ENCODE peak calls at places on chromosomes 2 and 18, in six cellular contexts. One of them, this sample, is unnamed.

GRCh38 chr2:16311521-16312440 is 353.9 kb downstream of the CYRIA start:
- DNase-seq in psoas muscle: no peak
- DNase-seq in astrocyte of the cerebellum: no peak
- DNase-seq in GM12878: no peak
- DNase-seq in mammary epithelial cell: no peak
- DNase-seq in tibial artery: no peak
- DNase-seq in this sample: no peak

GRCh38 chr2:26472821-26473655 is 4.9 kb downstream of the OTOF start:
- DNase-seq in tibial artery: no peak
- DNase-seq in GM12878: no peak
- DNase-seq in psoas muscle: peak
- DNase-seq in astrocyte of the cerebellum: no peak
- DNase-seq in mammary epithelial cell: no peak
- DNase-seq in this sample: no peak

GRCh38 chr2:176432439-176432838 is 163.2 kb downstream of the MTX2 start:
- DNase-seq in psoas muscle: no peak
- DNase-seq in astrocyte of the cerebellum: no peak
- DNase-seq in GM12878: no peak
- DNase-seq in mammary epithelial cell: peak
- DNase-seq in tibial artery: no peak
- DNase-seq in this sample: no peak

GRCh38 chr2:195318440-195319111 is 338.4 kb upstream of the SLC39A10 start:
- DNase-seq in GM12878: no peak
- DNase-seq in mammary epithelial cell: peak
- DNase-seq in astrocyte of the cerebellum: peak
- DNase-seq in tibial artery: no peak
- DNase-seq in psoas muscle: no peak
- DNase-seq in this sample: no peak

GRCh38 chr2:117308861-117309770 is 505.4 kb upstream of the DDX18 start:
- DNase-seq in psoas muscle: no peak
- DNase-seq in astrocyte of the cerebellum: no peak
- DNase-seq in mammary epithelial cell: no peak
- DNase-seq in GM12878: no peak
- DNase-seq in tibial artery: no peak
- DNase-seq in this sample: no peak

GRCh38 chr2:121186261-121186660 is 98.7 kb downstream of the TFCP2L1 start:
- DNase-seq in astrocyte of the cerebellum: no peak
- DNase-seq in tibial artery: peak
- DNase-seq in mammary epithelial cell: no peak
- DNase-seq in psoas muscle: no peak
- DNase-seq in GM12878: no peak
- DNase-seq in this sample: no peak

GRCh38 chr2:97905294-97905693 is 90.5 kb downstream of the TMEM131 start:
- DNase-seq in mammary epithelial cell: no peak
- DNase-seq in astrocyte of the cerebellum: no peak
- DNase-seq in GM12878: no peak
- DNase-seq in tibial artery: no peak
- DNase-seq in psoas muscle: no peak
- DNase-seq in this sample: no peak

GRCh38 chr2:48343154-48343553 is 186.8 kb upstream of the STON1 start:
- DNase-seq in mammary epithelial cell: no peak
- DNase-seq in GM12878: no peak
- DNase-seq in tibial artery: no peak
- DNase-seq in psoas muscle: no peak
- DNase-seq in astrocyte of the cerebellum: no peak
- DNase-seq in this sample: no peak

GRCh38 chr2:24825883-24826800 is 32.9 kb downstream of the CENPO start:
- DNase-seq in tibial artery: peak
- DNase-seq in GM12878: no peak
- DNase-seq in psoas muscle: no peak
- DNase-seq in mammary epithelial cell: no peak
- DNase-seq in astrocyte of the cerebellum: no peak
- DNase-seq in this sample: no peak

GRCh38 chr2:73283545-73284295 is 558 bp downstream of the FBXO41 start:
- DNase-seq in GM12878: no peak
- DNase-seq in astrocyte of the cerebellum: no peak
- DNase-seq in mammary epithelial cell: no peak
- DNase-seq in psoas muscle: no peak
- DNase-seq in tibial artery: peak
- DNase-seq in this sample: no peak

GRCh38 chr2:65778126-65778525 is 345.7 kb upstream of the SPRED2 start:
- DNase-seq in psoas muscle: no peak
- DNase-seq in GM12878: no peak
- DNase-seq in tibial artery: no peak
- DNase-seq in mammary epithelial cell: peak
- DNase-seq in astrocyte of the cerebellum: no peak
- DNase-seq in this sample: no peak

GRCh38 chr2:40412456-40412855 is 39.4 kb downstream of the SLC8A1 start:
- DNase-seq in GM12878: no peak
- DNase-seq in mammary epithelial cell: peak
- DNase-seq in tibial artery: no peak
- DNase-seq in astrocyte of the cerebellum: no peak
- DNase-seq in psoas muscle: no peak
- DNase-seq in this sample: no peak

GRCh38 chr18:42174909-42175308 is 219.9 kb downstream of the PIK3C3 start:
- DNase-seq in mammary epithelial cell: peak
- DNase-seq in astrocyte of the cerebellum: no peak
- DNase-seq in tibial artery: no peak
- DNase-seq in GM12878: no peak
- DNase-seq in psoas muscle: no peak
- DNase-seq in this sample: no peak

GRCh38 chr2:105256431-105257047 is 15.0 kb downstream of the GPR45 start:
- DNase-seq in psoas muscle: no peak
- DNase-seq in mammary epithelial cell: no peak
- DNase-seq in tibial artery: no peak
- DNase-seq in GM12878: no peak
- DNase-seq in astrocyte of the cerebellum: no peak
- DNase-seq in this sample: no peak

GRCh38 chr2:58655152-58655551 is 414.0 kb upstream of the FANCL start:
- DNase-seq in GM12878: no peak
- DNase-seq in tibial artery: no peak
- DNase-seq in mammary epithelial cell: no peak
- DNase-seq in astrocyte of the cerebellum: no peak
- DNase-seq in psoas muscle: no peak
- DNase-seq in this sample: no peak

GRCh38 chr18:54877076-54877475 is 48.8 kb downstream of the RAB27B start:
- DNase-seq in tibial artery: no peak
- DNase-seq in GM12878: no peak
- DNase-seq in psoas muscle: no peak
- DNase-seq in mammary epithelial cell: no peak
- DNase-seq in astrocyte of the cerebellum: no peak
- DNase-seq in this sample: no peak

GRCh38 chr2:14828223-14828622 is 195.7 kb downstream of the LRATD1 start:
- DNase-seq in mammary epithelial cell: no peak
- DNase-seq in psoas muscle: no peak
- DNase-seq in astrocyte of the cerebellum: no peak
- DNase-seq in tibial artery: no peak
- DNase-seq in GM12878: no peak
- DNase-seq in this sample: no peak

GRCh38 chr2:14826518-14826917 is 194.0 kb downstream of the LRATD1 start:
- DNase-seq in astrocyte of the cerebellum: no peak
- DNase-seq in mammary epithelial cell: peak
- DNase-seq in tibial artery: no peak
- DNase-seq in GM12878: no peak
- DNase-seq in psoas muscle: no peak
- DNase-seq in this sample: no peak

GRCh38 chr2:14827226-14828023 is 194.9 kb downstream of the LRATD1 start:
- DNase-seq in tibial artery: no peak
- DNase-seq in astrocyte of the cerebellum: no peak
- DNase-seq in psoas muscle: no peak
- DNase-seq in mammary epithelial cell: peak
- DNase-seq in GM12878: no peak
- DNase-seq in this sample: no peak

DNA sequence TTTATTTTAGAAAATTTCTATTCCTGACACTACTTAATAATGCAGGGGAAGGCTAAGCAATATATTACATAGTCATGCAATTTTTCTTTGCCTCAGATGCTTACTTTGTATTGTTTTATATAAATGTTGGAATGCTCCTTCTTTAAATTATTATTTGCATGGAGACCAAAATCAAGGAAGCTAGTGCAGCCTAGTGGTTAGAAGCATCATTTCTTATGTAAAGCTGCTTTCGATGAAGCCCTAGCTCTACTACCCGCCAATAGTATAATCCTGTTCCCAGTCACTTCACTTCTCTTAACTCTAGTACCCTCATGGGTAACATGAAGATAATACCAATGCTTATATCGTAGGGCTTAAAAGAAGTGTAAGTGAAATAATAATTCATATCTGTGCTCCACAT is 198.9 kb downstream of the LRATD1 start:
- DNase-seq in psoas muscle: no peak
- DNase-seq in astrocyte of the cerebellum: no peak
- DNase-seq in mammary epithelial cell: peak
- DNase-seq in GM12878: no peak
- DNase-seq in tibial artery: no peak
- DNase-seq in this sample: no peak
- TF ChIP-seq CTCF in psoas muscle: no peak
- TF ChIP-seq CTCF in astrocyte of the cerebellum: no peak
- TF ChIP-seq CTCF in mammary epithelial cell: peak
- TF ChIP-seq CTCF in GM12878: no peak
- TF ChIP-seq CTCF in tibial artery: no peak
- TF ChIP-seq CTCF in this sample: no peak

GRCh38 chr18:8960740-8961657 is 141.5 kb upstream of the NDUFV2 start:
- DNase-seq in mammary epithelial cell: peak
- DNase-seq in astrocyte of the cerebellum: no peak
- DNase-seq in GM12878: no peak
- DNase-seq in psoas muscle: no peak
- DNase-seq in tibial artery: no peak
- DNase-seq in this sample: no peak
- H3K4me3 ChIP-seq in mammary epithelial cell: no peak
- H3K4me3 ChIP-seq in astrocyte of the cerebellum: no peak
- H3K4me3 ChIP-seq in GM12878: no peak
- H3K4me3 ChIP-seq in psoas muscle: no peak
- H3K4me3 ChIP-seq in tibial artery: no peak
- H3K4me3 ChIP-seq in this sample: no peak

GRCh38 chr2:238031749-238032148 is 29.1 kb upstream of the SCLY start:
- DNase-seq in tibial artery: no peak
- DNase-seq in astrocyte of the cerebellum: no peak
- DNase-seq in psoas muscle: no peak
- DNase-seq in mammary epithelial cell: peak
- DNase-seq in GM12878: no peak
- DNase-seq in this sample: no peak
- TF ChIP-seq CTCF in tibial artery: no peak
- TF ChIP-seq CTCF in astrocyte of the cerebellum: no peak
- TF ChIP-seq CTCF in psoas muscle: no peak
- TF ChIP-seq CTCF in mammary epithelial cell: no peak
- TF ChIP-seq CTCF in GM12878: no peak
- TF ChIP-seq CTCF in this sample: no peak

GRCh38 chr2:43220982-43221659 is 5.3 kb downstream of the ZFP36L2 start:
- DNase-seq in psoas muscle: peak
- DNase-seq in astrocyte of the cerebellum: peak
- DNase-seq in mammary epithelial cell: peak
- DNase-seq in tibial artery: peak
- DNase-seq in GM12878: no peak
- DNase-seq in this sample: no peak

GRCh38 chr2:43221660-43222471 is 4.5 kb downstream of the ZFP36L2 start:
- DNase-seq in GM12878: no peak
- DNase-seq in tibial artery: peak
- DNase-seq in mammary epithelial cell: peak
- DNase-seq in psoas muscle: peak
- DNase-seq in astrocyte of the cerebellum: peak
- DNase-seq in this sample: peak

GRCh38 chr2:43223412-43224040 is 2.9 kb downstream of the ZFP36L2 start:
- DNase-seq in tibial artery: no peak
- DNase-seq in astrocyte of the cerebellum: no peak
- DNase-seq in psoas muscle: no peak
- DNase-seq in mammary epithelial cell: peak
- DNase-seq in GM12878: no peak
- DNase-seq in this sample: no peak

GRCh38 chr2:43224131-43224570 is 2.3 kb downstream of the ZFP36L2 start:
- DNase-seq in mammary epithelial cell: peak
- DNase-seq in tibial artery: peak
- DNase-seq in psoas muscle: peak
- DNase-seq in GM12878: no peak
- DNase-seq in astrocyte of the cerebellum: no peak
- DNase-seq in this sample: no peak

DNA sequence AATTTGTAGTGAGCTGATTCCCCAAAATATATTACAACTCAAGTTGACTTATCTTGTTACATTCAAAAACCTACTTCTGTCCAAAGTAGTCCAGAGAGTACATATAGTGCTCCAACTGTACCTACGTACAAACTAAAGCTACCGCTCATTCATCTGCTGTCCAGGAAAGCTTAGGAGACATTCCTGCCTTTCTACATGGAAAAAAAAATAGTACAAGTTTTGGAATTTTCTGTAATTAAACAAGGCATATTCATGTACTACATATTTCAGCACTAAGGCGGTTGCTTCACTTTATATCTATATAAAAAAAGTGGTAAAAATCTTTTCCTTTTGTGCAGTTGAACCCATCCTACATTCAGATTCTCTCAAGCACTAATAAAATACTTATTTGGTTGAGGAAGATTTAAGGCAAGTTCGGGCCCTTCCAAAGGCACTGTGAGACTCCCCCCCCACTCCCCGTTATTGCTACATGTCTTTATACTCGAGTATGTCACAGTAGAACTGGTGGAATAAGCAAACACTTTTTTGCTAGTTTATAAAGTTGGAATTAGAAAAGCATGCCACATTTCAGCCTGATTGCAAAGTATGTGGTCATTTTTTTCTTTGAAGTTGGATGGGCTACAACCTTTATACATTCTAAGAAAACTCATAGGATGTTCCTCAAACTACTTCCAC is 3.8 kb downstream of the ZFP36L2 start:
- DNase-seq in psoas muscle: no peak
- DNase-seq in GM12878: no peak
- DNase-seq in astrocyte of the cerebellum: no peak
- DNase-seq in mammary epithelial cell: peak
- DNase-seq in tibial artery: no peak
- DNase-seq in this sample: no peak
- H3K4me3 ChIP-seq in psoas muscle: peak
- H3K4me3 ChIP-seq in GM12878: peak
- H3K4me3 ChIP-seq in astrocyte of the cerebellum: peak
- H3K4me3 ChIP-seq in mammary epithelial cell: peak
- H3K4me3 ChIP-seq in tibial artery: peak
- H3K4me3 ChIP-seq in this sample: peak

DNA sequence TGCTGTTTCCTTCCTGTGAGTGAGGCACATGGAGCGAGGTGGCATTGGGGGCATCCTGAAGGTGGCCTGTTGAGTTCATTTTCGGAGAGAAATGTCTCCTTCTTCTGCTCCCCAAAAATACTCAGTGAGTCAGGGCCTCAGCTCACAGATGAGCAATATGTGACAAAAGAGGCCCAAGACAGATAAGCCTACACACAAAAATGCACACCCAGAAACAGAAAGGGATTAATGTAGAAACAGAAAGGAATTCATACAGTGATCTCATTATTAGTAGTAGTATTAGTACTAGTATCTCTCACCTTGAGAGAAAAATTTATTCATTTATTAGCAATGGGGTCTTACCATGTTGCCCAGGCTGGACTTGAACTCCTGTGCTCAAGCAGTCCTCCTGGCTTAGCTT is 5.1 kb downstream of the GPR75 start:
- DNase-seq in mammary epithelial cell: no peak
- DNase-seq in astrocyte of the cerebellum: no peak
- DNase-seq in GM12878: no peak
- DNase-seq in tibial artery: no peak
- DNase-seq in psoas muscle: no peak
- DNase-seq in this sample: no peak
- TF ChIP-seq CTCF in mammary epithelial cell: no peak
- TF ChIP-seq CTCF in astrocyte of the cerebellum: no peak
- TF ChIP-seq CTCF in GM12878: no peak
- TF ChIP-seq CTCF in tibial artery: no peak
- TF ChIP-seq CTCF in psoas muscle: no peak
- TF ChIP-seq CTCF in this sample: no peak

GRCh38 chr18:74760436-74760835 is 162.8 kb downstream of the ZNF407 start:
- DNase-seq in tibial artery: no peak
- DNase-seq in psoas muscle: no peak
- DNase-seq in astrocyte of the cerebellum: no peak
- DNase-seq in mammary epithelial cell: peak
- DNase-seq in GM12878: no peak
- DNase-seq in this sample: no peak
- H3K4me3 ChIP-seq in tibial artery: no peak
- H3K4me3 ChIP-seq in psoas muscle: no peak
- H3K4me3 ChIP-seq in astrocyte of the cerebellum: no peak
- H3K4me3 ChIP-seq in mammary epithelial cell: no peak
- H3K4me3 ChIP-seq in GM12878: no peak
- H3K4me3 ChIP-seq in this sample: no peak